ENCODE peak calls at places on chromosomes 3 and 15, in nine cellular contexts. One of them, this sample, is unnamed.

GRCh38 chr3:177199206-177199765 is 2.0 kb upstream of the TBL1XR1 start:
- DNase-seq in H1: no peak
- DNase-seq in EL: no peak
- DNase-seq in GF-D8: no peak
- DNase-seq in HT-29: no peak
- DNase-seq in spleen: no peak
- DNase-seq in stimulated activated CD8-positive, alpha-beta memory T cell treated with anti-CD3 and anti-CD28 coated beads, Interleukin-4, amount 100 ng/mL, for 24 hours: no peak
- DNase-seq in transverse colon: no peak
- DNase-seq in WTC11: no peak
- DNase-seq in this sample: no peak

GRCh38 chr3:107674371-107674770 is 151.6 kb downstream of the BBX start:
- DNase-seq in H1: no peak
- DNase-seq in EL: no peak
- DNase-seq in GF-D8: no peak
- DNase-seq in HT-29: no peak
- DNase-seq in spleen: no peak
- DNase-seq in stimulated activated CD8-positive, alpha-beta memory T cell treated with anti-CD3 and anti-CD28 coated beads, Interleukin-4, amount 100 ng/mL, for 24 hours: no peak
- DNase-seq in transverse colon: no peak
- DNase-seq in WTC11: no peak
- DNase-seq in this sample: peak

GRCh38 chr3:56355570-56356185 is 112.6 kb downstream of the ERC2 start:
- DNase-seq in H1: no peak
- DNase-seq in EL: no peak
- DNase-seq in GF-D8: no peak
- DNase-seq in HT-29: no peak
- DNase-seq in spleen: no peak
- DNase-seq in stimulated activated CD8-positive, alpha-beta memory T cell treated with anti-CD3 and anti-CD28 coated beads, Interleukin-4, amount 100 ng/mL, for 24 hours: no peak
- DNase-seq in transverse colon: no peak
- DNase-seq in WTC11: no peak
- DNase-seq in this sample: peak

GRCh38 chr3:18232317-18232716 is 192.8 kb downstream of the SATB1 start:
- DNase-seq in H1: no peak
- DNase-seq in EL: no peak
- DNase-seq in GF-D8: no peak
- DNase-seq in HT-29: no peak
- DNase-seq in spleen: no peak
- DNase-seq in stimulated activated CD8-positive, alpha-beta memory T cell treated with anti-CD3 and anti-CD28 coated beads, Interleukin-4, amount 100 ng/mL, for 24 hours: no peak
- DNase-seq in transverse colon: no peak
- DNase-seq in WTC11: no peak
- DNase-seq in this sample: no peak

GRCh38 chr15:83720466-83720865 is 66.5 kb downstream of the ADAMTSL3 start:
- DNase-seq in H1: no peak
- DNase-seq in EL: no peak
- DNase-seq in GF-D8: no peak
- DNase-seq in HT-29: no peak
- DNase-seq in spleen: no peak
- DNase-seq in stimulated activated CD8-positive, alpha-beta memory T cell treated with anti-CD3 and anti-CD28 coated beads, Interleukin-4, amount 100 ng/mL, for 24 hours: no peak
- DNase-seq in transverse colon: no peak
- DNase-seq in WTC11: no peak
- DNase-seq in this sample: no peak

GRCh38 chr15:37009288-37009687 is 91.1 kb downstream of the MEIS2 start:
- DNase-seq in H1: no peak
- DNase-seq in EL: no peak
- DNase-seq in GF-D8: no peak
- DNase-seq in HT-29: no peak
- DNase-seq in spleen: no peak
- DNase-seq in stimulated activated CD8-positive, alpha-beta memory T cell treated with anti-CD3 and anti-CD28 coated beads, Interleukin-4, amount 100 ng/mL, for 24 hours: no peak
- DNase-seq in transverse colon: no peak
- DNase-seq in WTC11: no peak
- DNase-seq in this sample: no peak

GRCh38 chr15:64162478-64162868 is 349 bp downstream of the PPIB start:
- DNase-seq in H1: no peak
- DNase-seq in EL: no peak
- DNase-seq in GF-D8: no peak
- DNase-seq in HT-29: no peak
- DNase-seq in spleen: no peak
- DNase-seq in stimulated activated CD8-positive, alpha-beta memory T cell treated with anti-CD3 and anti-CD28 coated beads, Interleukin-4, amount 100 ng/mL, for 24 hours: peak
- DNase-seq in transverse colon: no peak
- DNase-seq in WTC11: no peak
- DNase-seq in this sample: no peak

GRCh38 chr3:107407355-107407754 is 30.1 kb downstream of the CCDC54 start:
- DNase-seq in H1: no peak
- DNase-seq in EL: no peak
- DNase-seq in GF-D8: no peak
- DNase-seq in HT-29: no peak
- DNase-seq in spleen: no peak
- DNase-seq in stimulated activated CD8-positive, alpha-beta memory T cell treated with anti-CD3 and anti-CD28 coated beads, Interleukin-4, amount 100 ng/mL, for 24 hours: no peak
- DNase-seq in transverse colon: no peak
- DNase-seq in WTC11: no peak
- DNase-seq in this sample: no peak

GRCh38 chr3:45130476-45130875 is 15.7 kb downstream of the CDCP1 start:
- DNase-seq in H1: no peak
- DNase-seq in EL: no peak
- DNase-seq in GF-D8: no peak
- DNase-seq in HT-29: no peak
- DNase-seq in spleen: no peak
- DNase-seq in stimulated activated CD8-positive, alpha-beta memory T cell treated with anti-CD3 and anti-CD28 coated beads, Interleukin-4, amount 100 ng/mL, for 24 hours: no peak
- DNase-seq in transverse colon: no peak
- DNase-seq in WTC11: no peak
- DNase-seq in this sample: no peak

GRCh38 chr3:189641776-189642175 is 10.6 kb downstream of the TP63 start:
- DNase-seq in H1: no peak
- DNase-seq in EL: no peak
- DNase-seq in GF-D8: no peak
- DNase-seq in HT-29: peak
- DNase-seq in spleen: no peak
- DNase-seq in stimulated activated CD8-positive, alpha-beta memory T cell treated with anti-CD3 and anti-CD28 coated beads, Interleukin-4, amount 100 ng/mL, for 24 hours: no peak
- DNase-seq in transverse colon: no peak
- DNase-seq in WTC11: no peak
- DNase-seq in this sample: no peak

GRCh38 chr15:99410477-99410876 is 155.3 kb upstream of the MEF2A start:
- DNase-seq in H1: no peak
- DNase-seq in EL: no peak
- DNase-seq in GF-D8: no peak
- DNase-seq in HT-29: no peak
- DNase-seq in spleen: no peak
- DNase-seq in stimulated activated CD8-positive, alpha-beta memory T cell treated with anti-CD3 and anti-CD28 coated beads, Interleukin-4, amount 100 ng/mL, for 24 hours: no peak
- DNase-seq in transverse colon: no peak
- DNase-seq in WTC11: no peak
- DNase-seq in this sample: no peak

This sample was measured in Daoy.